ENCODE peak calls at places on chromosomes 1 and 21, in four cellular contexts. T is HS-27A, E is sigmoid colon, M is Kasumi-1. O is an unnamed sample.
A peak's percentile ranks its signal among the peaks of the same experiment; 100 is the strongest.

GRCh38 chr1:21874778-21875547 is 62.1 kb downstream of the HSPG2 start:
- DNase-seq in T (no peak), E (no peak), M (no peak), O (no peak)

GRCh38 chr1:155698382-155699038 is 9.6 kb downstream of the DAP3 start:
- DNase-seq in T (no peak), E (no peak), M (no peak), O (no peak)

GRCh38 chr1:54173681-54174080 is 20.9 kb upstream of the CDCP2 start:
- DNase-seq in T (no peak), E (no peak), M (no peak), O (no peak)

GRCh38 chr1:155499953-155500621 is 62.5 kb downstream of the ASH1L start:
- DNase-seq in T (no peak), E (no peak), M (no peak), O (no peak)

GRCh38 chr1:104195395-104195794 is 445.7 kb downstream of the AMY1C start:
- DNase-seq in T (no peak), E (no peak), M (no peak), O (no peak)

GRCh38 chr1:39098569-39099250 is 72.6 kb downstream of the NDUFS5 start:
- DNase-seq in T (peak; percentile 89), E (peak; percentile 83), M (peak; percentile 93), O (peak; percentile 87)

GRCh38 chr1:192459467-192459866 is 116.1 kb upstream of the RGS1 start:
- DNase-seq in T (no peak), E (no peak), M (no peak), O (no peak)

GRCh38 chr1:230375795-230376194 is 50.3 kb downstream of the PGBD5 start:
- DNase-seq in T (no peak), E (no peak), M (no peak), O (no peak)

GRCh38 chr1:88946845-88947244 is 45.6 kb downstream of the KYAT3 start:
- DNase-seq in T (no peak), E (no peak), M (no peak), O (peak; percentile 50)

GRCh38 chr1:23466423-23466989 is 17.5 kb downstream of the ASAP3 start:
- DNase-seq in T (no peak), E (no peak), M (no peak), O (no peak)

GRCh38 chr1:50110656-50111055 is 1.9 kb downstream of the ELAVL4 start:
- DNase-seq in T (no peak), E (no peak), M (no peak), O (no peak)

GRCh38 chr1:206540044-206540758 is 32.9 kb downstream of the RASSF5 start:
- DNase-seq in T (no peak), E (no peak), M (no peak), O (no peak)

GRCh38 chr1:232865118-232865931 is 60.1 kb downstream of the MAP10 start:
- DNase-seq in T (no peak), E (no peak), M (no peak), O (no peak)

GRCh38 chr21:35819134-35819533 is 241.2 kb downstream of the SETD4 start:
- DNase-seq in T (no peak), E (no peak), M (no peak), O (peak; percentile 19)

GRCh38 chr1:223714849-223715709 is 2.7 kb downstream of the CAPN2 start:
- DNase-seq in T (no peak), E (no peak), M (peak; percentile 57), O (peak; percentile 97)

GRCh38 chr1:172476218-172476811 is 32.4 kb upstream of the PIGC start:
- DNase-seq in T (no peak), E (no peak), M (no peak), O (no peak)

GRCh38 chr1:56362994-56363770 is 216.2 kb downstream of the PLPP3 start:
- DNase-seq in T (no peak), E (no peak), M (no peak), O (no peak)

GRCh38 chr1:4736254-4736653 is 81.8 kb downstream of the AJAP1 start:
- DNase-seq in T (no peak), E (no peak), M (peak; percentile 39), O (peak; percentile 97)

GRCh38 chr1:110119843-110120242 is 7.6 kb downstream of the UBL4B start:
- DNase-seq in T (no peak), E (peak; percentile 40), M (no peak), O (no peak)

GRCh38 chr1:40162791-40163441 is 1.7 kb downstream of the RLF start:
- DNase-seq in T (no peak), E (no peak), M (no peak), O (no peak)

GRCh38 chr1:201427923-201428322 is 6.4 kb upstream of the TNNI1 start:
- DNase-seq in T (no peak), E (no peak), M (peak; percentile 17), O (peak; percentile 69)

GRCh38 chr1:29122987-29123870 is 474 bp downstream of the TMEM200B start:
- DNase-seq in T (peak; percentile 42), E (peak; percentile 77), M (no peak), O (no peak)

GRCh38 chr1:29833596-29833995 is 597.3 kb downstream of the PTPRU start:
- DNase-seq in T (no peak), E (no peak), M (no peak), O (no peak)

GRCh38 chr1:238898856-238899255 is 487.5 kb upstream of the CHRM3 start:
- DNase-seq in T (no peak), E (no peak), M (peak; percentile 85), O (peak; percentile 63)

GRCh38 chr1:221902961-221903360 is 161.1 kb upstream of the DUSP10 start:
- DNase-seq in T (no peak), E (no peak), M (no peak), O (no peak)

GRCh38 chr1:189708674-189709073 is 769.0 kb downstream of the BRINP3 start:
- DNase-seq in T (no peak), E (no peak), M (no peak), O (no peak)

GRCh38 chr1:15343729-15344128 is 66.0 kb upstream of the EFHD2 start:
- DNase-seq in T (no peak), E (peak; percentile 90), M (no peak), O (no peak)

O was measured in MV-4-11.